ENCODE peak calls at places on chromosomes 13 and 19, in five cellular contexts. G, Y, H, F and X are unnamed samples.

GRCh38 chr13:30191491-30192100 is 115.8 kb downstream of the KATNAL1 start:
- DNase-seq in G (no peak), Y (no peak), H (no peak), F (no peak), X (no peak)

GRCh38 chr13:28449826-28450773 is 44.8 kb downstream of the FLT1 start:
- DNase-seq in G (no peak), F (no peak), H (no peak), Y (no peak), X (no peak)

GRCh38 chr19:30428281-30428680 is 56.1 kb downstream of the ZNF536 start:
- DNase-seq in H (no peak), G (no peak), F (no peak), Y (no peak), X (peak; percentile 22)

GRCh38 chr13:80840313-80840976 is 499.5 kb upstream of the SPRY2 start:
- DNase-seq in Y (peak; percentile 39), F (no peak), G (no peak), H (no peak), X (no peak)

GRCh38 chr13:45512148-45512498 is 47.4 kb downstream of the COG3 start:
- DNase-seq in F (no peak), Y (no peak), H (no peak), G (no peak), X (no peak)

GRCh38 chr19:17041994-17042393 is 15.4 kb upstream of the CPAMD8 start:
- DNase-seq in Y (no peak), F (no peak), H (no peak), G (no peak), X (no peak)

GRCh38 chr19:30171795-30172642 is 200.2 kb upstream of the ZNF536 start:
- DNase-seq in F (no peak), Y (no peak), G (no peak), H (no peak), X (peak; percentile 52)

GRCh38 chr19:21571316-21571715 is 65.9 kb downstream of the ZNF429 start:
- DNase-seq in G (no peak), F (no peak), Y (no peak), H (no peak), X (no peak)

GRCh38 chr13:101698400-101698799 is 245.9 kb downstream of the ITGBL1 start:
- DNase-seq in Y (no peak), F (no peak), H (no peak), G (no peak), X (no peak)

GRCh38 chr19:45150731-45151725 is 9.8 kb downstream of the NKPD1 start:
- DNase-seq in G (no peak), H (no peak), Y (no peak), F (no peak), X (peak; percentile 59)

GRCh38 chr13:50644081-50644871 is 199.2 kb downstream of the DLEU7 start:
- DNase-seq in G (no peak), Y (no peak), H (no peak), F (no peak), X (no peak)

GRCh38 chr19:22784051-22784450 is at the start of gene ZNF99:
- DNase-seq in F (peak; percentile 80), G (peak; percentile 67), Y (no peak), H (no peak), X (no peak)

GRCh38 chr13:33388254-33388998 is 102.9 kb upstream of the STARD13 start:
- DNase-seq in G (no peak), Y (no peak), F (no peak), H (peak; percentile 23), X (no peak)

GRCh38 chr19:33274663-33275558 is 27.4 kb downstream of the CEBPA start:
- DNase-seq in Y (no peak), H (no peak), G (no peak), F (no peak), X (peak; percentile 55)

GRCh38 chr13:76043882-76044281 is 407.8 kb downstream of the LMO7 start:
- DNase-seq in F (no peak), H (no peak), Y (no peak), G (no peak), X (no peak)

GRCh38 chr13:26052136-26052736 is 420 bp upstream of the SHISA2 start:
- DNase-seq in G (no peak), Y (peak; percentile 43), H (no peak), F (no peak), X (no peak)

GRCh38 chr19:43776285-43776684 is 4.5 kb downstream of the KCNN4 start:
- DNase-seq in G (no peak), H (no peak), F (no peak), Y (no peak), X (no peak)

GRCh38 chr13:74287672-74288169 is 153.5 kb upstream of the KLF12 start:
- DNase-seq in F (peak; percentile 82), H (no peak), G (peak; percentile 87), Y (peak; percentile 90), X (peak; percentile 89)

GRCh38 chr13:51834581-51835158 is 10.3 kb downstream of the TMEM272 start:
- DNase-seq in H (no peak), G (no peak), F (no peak), Y (no peak), X (no peak)

GRCh38 chr13:100517706-100518105 is 70.9 kb downstream of the GGACT start:
- DNase-seq in Y (no peak), G (no peak), F (no peak), H (no peak), X (no peak)

GRCh38 chr13:111537843-111538499 is 217.5 kb downstream of the TEX29 start:
- DNase-seq in Y (no peak), G (no peak), H (no peak), F (peak; percentile 58), X (peak; percentile 52)

GRCh38 chr13:80131204-80131603 is 209.7 kb downstream of the SPRY2 start:
- DNase-seq in F (peak; percentile 80), G (peak; percentile 80), H (no peak), Y (peak; percentile 60), X (no peak)

GRCh38 chr13:77378662-77379061 is 51.8 kb upstream of the MYCBP2 start:
- DNase-seq in F (no peak), Y (no peak), G (no peak), H (no peak), X (no peak)

GRCh38 chr19:19105365-19106060 is 32.8 kb downstream of the TMEM161A start:
- DNase-seq in F (no peak), Y (peak; percentile 96), H (peak; percentile 53), G (peak; percentile 76), X (no peak)

GRCh38 chr19:34649886-34650543 is 26.9 kb downstream of the SCGB2B2 start:
- DNase-seq in H (peak; percentile 34), G (no peak), Y (no peak), F (peak; percentile 70), X (no peak)

GRCh38 chr13:99941086-99941485 is 30.5 kb downstream of the ZIC5 start:
- DNase-seq in G (no peak), H (no peak), Y (no peak), F (no peak), X (no peak)

GRCh38 chr13:101258071-101258470 is 158.2 kb downstream of the NALCN start:
- DNase-seq in G (no peak), Y (peak; percentile 22), H (peak; percentile 54), F (no peak), X (no peak)

GRCh38 chr13:44276061-44276460 is 97.6 kb upstream of the SERP2 start:
- DNase-seq in H (no peak), F (no peak), G (no peak), Y (no peak), X (no peak)

GRCh38 chr13:77430377-77430951 is 103.6 kb upstream of the MYCBP2 start:
- DNase-seq in G (no peak), Y (no peak), F (no peak), H (no peak), X (no peak)

GRCh38 chr13:96033220-96034015 is 19.8 kb downstream of the UGGT2 start:
- DNase-seq in G (no peak), F (no peak), Y (no peak), H (no peak), X (peak; percentile 51)

GRCh38 chr19:9836021-9836420 is 903 bp downstream of the PIN1 start:
- DNase-seq in F (no peak), H (no peak), G (no peak), Y (no peak), X (no peak)

GRCh38 chr19:31625056-31625455 is 275.8 kb upstream of the TSHZ3 start:
- DNase-seq in F (no peak), G (no peak), H (no peak), Y (no peak), X (no peak)

GRCh38 chr19:31625575-31625974 is 276.3 kb upstream of the TSHZ3 start:
- DNase-seq in Y (no peak), H (no peak), F (no peak), G (no peak), X (no peak)

GRCh38 chr19:31629936-31630335 is 280.7 kb upstream of the TSHZ3 start:
- DNase-seq in G (no peak), F (no peak), H (no peak), Y (no peak), X (no peak)

GRCh38 chr19:31626941-31627340 is 277.7 kb upstream of the TSHZ3 start:
- DNase-seq in Y (no peak), F (no peak), H (no peak), G (no peak), X (no peak)

DNA sequence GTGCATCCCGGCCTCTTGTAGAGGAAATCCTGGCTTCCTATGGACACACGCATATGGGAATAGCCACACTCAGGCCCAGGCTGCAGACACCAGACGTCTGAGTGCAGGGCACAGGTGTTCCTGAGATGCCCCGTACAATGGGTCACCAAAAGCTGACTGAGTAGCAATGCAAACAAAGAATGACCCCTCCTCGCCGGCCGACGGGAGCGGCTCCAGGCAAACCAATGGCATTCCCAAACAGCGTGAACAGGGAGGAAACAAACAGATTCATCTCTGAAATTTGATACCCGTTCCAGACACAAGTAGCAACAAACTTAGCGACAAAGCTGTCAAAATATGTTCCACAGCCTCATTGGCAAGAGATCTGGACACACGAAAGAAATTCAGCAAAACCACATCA is 278.6 kb upstream of the TSHZ3 start:
- DNase-seq in Y (no peak), F (no peak), G (no peak), H (no peak), X (no peak)
- TF ChIP-seq POLR2AphosphoS5 in Y (no peak), F (no peak), G (no peak), H (no peak), X (no peak)

GRCh38 chr13:109651854-109652253 is 134.5 kb downstream of the IRS2 start:
- DNase-seq in G (no peak), H (no peak), F (no peak), Y (no peak), X (peak; percentile 79)
- H3K4me1 ChIP-seq in G (no peaks in the 10 kb centered on the region), H (no peaks in the 10 kb centered on the region), F (peaks cover 20% of the 10 kb centered on the region), Y (no peaks in the 10 kb centered on the region), X (peaks cover 10% of the 10 kb centered on the region)

DNA sequence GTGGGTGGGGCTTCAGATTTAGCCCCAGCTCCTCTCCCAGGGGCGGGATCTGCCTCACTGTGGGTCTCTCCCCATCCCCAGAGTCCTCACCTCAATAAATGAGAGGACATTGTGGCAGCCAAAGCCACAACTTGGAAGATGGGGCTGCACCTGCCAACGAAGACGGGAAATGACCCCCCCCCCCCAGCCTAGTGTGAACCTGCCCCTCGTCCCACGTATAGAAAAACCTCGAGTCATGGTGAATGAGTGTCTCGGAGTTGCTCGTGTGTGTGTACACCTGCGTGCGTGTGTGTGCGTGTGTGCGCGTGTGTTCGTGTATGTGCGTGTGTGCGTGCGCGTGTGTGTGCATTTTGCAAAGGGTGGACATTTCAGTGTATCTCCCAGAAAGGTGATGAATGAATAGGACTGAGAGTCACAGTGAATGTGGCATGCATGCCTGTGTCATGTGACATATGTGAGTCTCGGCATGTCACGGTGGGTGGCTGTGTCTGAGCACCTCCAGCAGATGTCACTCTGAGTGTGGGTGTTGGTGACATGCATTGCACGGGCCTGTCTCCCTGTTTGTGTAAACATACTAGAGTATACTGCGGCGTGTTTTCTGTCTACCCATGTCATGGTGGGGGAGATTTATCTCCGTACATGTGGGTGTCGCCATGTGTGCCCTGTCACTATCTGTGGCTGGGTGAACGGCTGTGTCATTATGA is 1.5 kb upstream of the TRAPPC5 start:
- DNase-seq in F (no peak), Y (no peak), H (no peak), G (no peak), X (peak; percentile 91)
- TF ChIP-seq POLR2AphosphoS5 in F (no peak), Y (no peak), H (no peak), G (no peak), X (peak; percentile 12)

GRCh38 chr13:114064516-114065140 is 67.8 kb downstream of the RASA3 start:
- DNase-seq in F (peak; percentile 80), G (peak; percentile 79), H (no peak), Y (no peak), X (peak; percentile 79)
- H3K4me1 ChIP-seq in F (peaks cover 75% of the 10 kb centered on the region), G (peaks cover 72% of the 10 kb centered on the region), H (peaks cover 31% of the 10 kb centered on the region), Y (peaks cover 9% of the 10 kb centered on the region), X (peaks cover 62% of the 10 kb centered on the region)